ENCODE peak calls at places on chromosomes 1 and 21, in seven cellular contexts. L is activated T-cell treated with anti-CD3 and anti-CD28 coated beads, Interleukin-2, amount 50 U/mL, for 72 hours; V is NCI-H1105 treated with DMSO at 0.1 percent for 48 hours; S is H7; K is non-pigmented ciliary epithelial cell; Y is lower leg skin; T is activated gamma-delta T cell treated with Interleukin-2 at 50 U/mL for 16 hours. A is an unnamed sample.

GRCh38 chr1:42960693-42961559 is 2.3 kb upstream of the SLC2A1 start:
- DNase-seq in L (no peak), V (no peak), S (no peak), K (no peak), Y (no peak), T (no peak), A (no peak)

GRCh38 chr1:91507330-91507729 is 6.7 kb downstream of the CDC7 start:
- DNase-seq in L (no peak), V (no peak), S (no peak), K (no peak), Y (no peak), T (no peak), A (no peak)

GRCh38 chr1:234840253-234840652 is 230.3 kb upstream of the IRF2BP2 start:
- DNase-seq in L (no peak), V (no peak), S (no peak), K (no peak), Y (no peak), T (no peak), A (no peak)

GRCh38 chr1:8745749-8746390 is 71.6 kb downstream of the RERE start:
- DNase-seq in L (no peak), V (no peak), S (no peak), K (no peak), Y (no peak), T (no peak), A (no peak)

GRCh38 chr1:2594001-2594640 is 7.5 kb downstream of the PRXL2B start:
- DNase-seq in L (no peak), V (peak), S (no peak), K (no peak), Y (no peak), T (no peak), A (no peak)

GRCh38 chr1:198809247-198809646 is 170.4 kb downstream of the PTPRC start:
- DNase-seq in L (no peak), V (no peak), S (no peak), K (no peak), Y (no peak), T (no peak), A (no peak)

GRCh38 chr21:41762236-41762635 is 4.6 kb downstream of the RIPK4 start:
- DNase-seq in L (no peak), V (peak), S (peak), K (no peak), Y (no peak), T (no peak), A (no peak)

GRCh38 chr1:228423399-228424053 is 6.9 kb upstream of the TRIM17 start:
- DNase-seq in L (no peak), V (no peak), S (no peak), K (no peak), Y (no peak), T (no peak), A (no peak)

GRCh38 chr1:157595356-157595755 is 2.5 kb downstream of the FCRL4 start:
- DNase-seq in L (no peak), V (no peak), S (no peak), K (no peak), Y (no peak), T (no peak), A (no peak)

A was measured in gastrocnemius medialis.